ENCODE peak calls at places on chromosomes 11 and 22, in seven cellular contexts. F is brain microvascular endothelial cell; T is central memory CD4-positive, alpha-beta T cell; S is frontal cortex; Q is endothelial cell; R is DMS79; G is lower leg skin. J is an unnamed sample.

GRCh38 chr11:92212530-92212929 is 12.1 kb upstream of the FAT3 start:
- DNase-seq in G (no peak), S (no peak), R (no peak), Q (no peak), F (no peak), T (no peak), J (no peak)

GRCh38 chr22:28869736-28870135 is 13.6 kb upstream of the ZNRF3 start:
- DNase-seq in T (no peak), G (no peak), R (no peak), Q (no peak), F (no peak), S (no peak), J (no peak)

GRCh38 chr22:46148885-46149492 is 1.3 kb upstream of the PPARA start:
- DNase-seq in Q (no peak), R (no peak), T (peak), S (no peak), F (no peak), G (no peak), J (no peak)

GRCh38 chr11:78922886-78923625 is 348.4 kb upstream of the NARS2 start:
- DNase-seq in S (no peak), Q (no peak), R (peak), G (no peak), T (no peak), F (no peak), J (no peak)

GRCh38 chr11:60927600-60927999 is 3.3 kb downstream of the TMEM132A start:
- DNase-seq in Q (no peak), T (no peak), S (no peak), F (no peak), R (no peak), G (no peak), J (no peak)

GRCh38 chr22:25779426-25779825 is 37.4 kb downstream of the MYO18B start:
- DNase-seq in Q (no peak), T (no peak), R (no peak), F (no peak), G (no peak), S (no peak), J (no peak)

GRCh38 chr11:84526250-84526649 is 1100.9 kb downstream of the DLG2 start:
- DNase-seq in F (no peak), S (no peak), T (no peak), R (no peak), G (no peak), Q (no peak), J (no peak)

GRCh38 chr11:98967005-98967404 is 53.7 kb upstream of the CNTN5 start:
- DNase-seq in R (no peak), G (no peak), S (no peak), T (no peak), Q (no peak), F (no peak), J (no peak)

GRCh38 chr22:41003041-41003440 is 51.9 kb downstream of the RBX1 start:
- DNase-seq in S (no peak), R (no peak), G (no peak), T (no peak), Q (peak), F (no peak), J (no peak)

GRCh38 chr11:133835258-133836075 is 9.8 kb downstream of the SPATA19 start:
- DNase-seq in Q (peak), R (peak), F (peak), S (peak), T (peak), G (no peak), J (peak)

GRCh38 chr11:130858215-130858614 is 58.1 kb downstream of the SNX19 start:
- DNase-seq in G (no peak), R (no peak), S (no peak), Q (no peak), F (no peak), T (no peak), J (no peak)

GRCh38 chr11:47329431-47329993 is 23.0 kb downstream of the MYBPC3 start:
- DNase-seq in F (no peak), S (no peak), Q (no peak), T (no peak), G (no peak), R (no peak), J (no peak)